ENCODE peak calls at places on chromosomes 1 and 21, in five cellular contexts. Z is GM13976, K is sigmoid colon, E is heart right ventricle, M is tibial nerve. G is an unnamed sample.

GRCh38 chr21:17712887-17713286 is 100.2 kb upstream of the BTG3 start:
- DNase-seq in Z (no peak), K (no peak), E (no peak), M (no peak), G (no peak)

GRCh38 chr1:9960705-9961562 is 17.7 kb downstream of the NMNAT1 start:
- DNase-seq in K (no peak), M (no peak), E (no peak), Z (peak), G (no peak)

GRCh38 chr21:42306366-42307035 is 8.7 kb downstream of the TFF3 start:
- DNase-seq in K (peak), Z (no peak), M (no peak), E (no peak), G (no peak)

GRCh38 chr1:52636701-52637695 is 4.0 kb downstream of the SHISAL2A start:
- DNase-seq in M (no peak), Z (peak), E (no peak), K (no peak), G (no peak)

GRCh38 chr1:235060607-235061470 is 67.8 kb downstream of the TOMM20 start:
- DNase-seq in M (no peak), Z (no peak), E (no peak), K (no peak), G (no peak)

GRCh38 chr1:41314781-41315481 is 46.3 kb upstream of the FOXO6 start:
- DNase-seq in K (no peak), M (no peak), Z (no peak), E (no peak), G (no peak)

GRCh38 chr1:87435484-87435883 is 106.8 kb downstream of the LMO4 start:
- DNase-seq in Z (no peak), M (no peak), K (no peak), E (peak), G (no peak)

GRCh38 chr21:27536319-27536718 is 569.4 kb upstream of the ADAMTS5 start:
- DNase-seq in K (no peak), E (no peak), M (no peak), Z (no peak), G (no peak)

GRCh38 chr1:225921734-225922709 is 2.0 kb downstream of the PYCR2 start:
- DNase-seq in M (no peak), K (no peak), Z (no peak), E (no peak), G (no peak)

GRCh38 chr1:176803042-176803441 is 340.1 kb downstream of the PAPPA2 start:
- DNase-seq in E (no peak), M (no peak), Z (no peak), K (no peak), G (no peak)

GRCh38 chr21:36420571-36421339 is 35.6 kb downstream of the CHAF1B start:
- DNase-seq in Z (no peak), E (no peak), K (no peak), M (no peak), G (no peak)

GRCh38 chr1:17653728-17654351 is 101.3 kb upstream of the ACTL8 start:
- DNase-seq in M (no peak), K (no peak), Z (peak), E (peak), G (no peak)
- TF ChIP-seq CTCF in M (peak), K (peak), Z (peak), E (peak), G (no peak)

DNA sequence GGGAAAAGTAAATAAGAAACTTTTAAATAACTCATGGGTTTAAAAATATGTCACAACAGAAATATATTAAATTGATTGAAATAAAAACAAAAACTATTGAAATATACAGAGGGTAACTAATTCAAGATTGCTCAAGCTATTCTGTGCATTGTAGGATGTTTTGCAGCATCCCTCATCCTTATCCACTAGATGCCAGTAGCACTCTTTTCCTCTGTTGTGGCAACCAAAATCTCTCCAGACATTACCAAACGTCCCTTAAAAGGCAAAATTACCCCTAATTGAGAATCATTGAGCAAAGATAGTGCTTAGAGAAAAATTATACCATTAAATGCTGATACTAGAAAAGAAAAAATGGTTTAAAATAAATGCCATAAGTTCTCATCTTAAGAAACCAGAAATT is 682.6 kb downstream of the RWDD3 start:
- DNase-seq in K (no peak), E (no peak), M (no peak), Z (no peak), G (no peak)
- TF ChIP-seq CTCF in K (peak), E (peak), M (no peak), Z (no peak), G (no peak)

DNA sequence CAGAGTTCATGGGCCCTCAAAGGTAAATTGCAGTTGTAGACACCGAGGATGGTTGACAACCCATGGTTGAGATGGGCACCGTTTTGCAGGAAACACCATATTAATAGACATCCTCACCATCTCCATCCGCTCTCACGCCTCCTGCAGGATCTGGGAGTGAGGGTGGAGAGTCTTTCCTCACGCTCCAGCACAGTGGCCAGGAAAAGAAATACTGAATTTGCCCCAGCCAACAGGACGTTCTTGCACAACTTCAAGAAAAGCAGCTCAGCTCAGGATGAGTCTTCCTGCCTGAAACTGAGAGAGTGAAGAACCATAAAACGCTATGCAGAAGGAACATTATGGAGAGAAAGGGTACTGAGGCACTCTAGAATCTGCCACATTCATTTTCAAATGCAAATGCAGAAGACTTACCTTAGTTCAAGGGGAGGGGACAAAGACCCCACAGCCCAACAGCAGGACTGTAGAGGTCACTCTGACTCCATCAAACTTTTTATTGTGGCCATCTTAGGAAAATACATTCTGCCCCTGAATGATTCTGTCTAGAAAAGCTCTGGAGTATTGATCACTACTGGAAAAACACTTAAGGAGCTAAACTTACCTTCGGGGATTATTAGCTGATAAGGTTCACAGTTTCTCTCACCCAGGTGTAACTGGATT is 9.3 kb downstream of the SLAMF8 start:
- DNase-seq in E (no peak), Z (no peak), K (no peak), M (no peak), G (no peak)
- TF ChIP-seq CTCF in E (peak), Z (no peak), K (no peak), M (no peak), G (no peak)

GRCh38 chr1:198761859-198762616 is 123.2 kb downstream of the PTPRC start:
- DNase-seq in K (no peak), Z (no peak), M (no peak), E (no peak), G (no peak)

GRCh38 chr1:198755715-198756114 is 116.9 kb downstream of the PTPRC start:
- DNase-seq in Z (no peak), E (no peak), M (no peak), K (no peak), G (no peak)

GRCh38 chr1:198754670-198755069 is 115.8 kb downstream of the PTPRC start:
- DNase-seq in K (no peak), Z (no peak), M (no peak), E (no peak), G (no peak)

GRCh38 chr1:198751741-198752140 is 112.9 kb downstream of the PTPRC start:
- DNase-seq in Z (no peak), E (no peak), K (no peak), M (no peak), G (no peak)

GRCh38 chr1:198756470-198756869 is 117.6 kb downstream of the PTPRC start:
- DNase-seq in K (no peak), M (no peak), Z (no peak), E (no peak), G (no peak)
- TF ChIP-seq CTCF in K (peak), M (peak), Z (no peak), E (peak), G (no peak)

GRCh38 chr1:209554761-209555611 is 28.5 kb upstream of the CAMK1G start:
- DNase-seq in M (no peak), K (no peak), E (no peak), Z (no peak), G (no peak)
- TF ChIP-seq CTCF in M (no peak), K (no peak), E (no peak), Z (no peak), G (no peak)

GRCh38 chr1:46446646-46447498 is 42.8 kb upstream of the DMBX1 start:
- DNase-seq in M (peak), K (peak), E (peak), Z (peak), G (peak)

GRCh38 chr1:46447499-46448108 is 42.0 kb upstream of the DMBX1 start:
- DNase-seq in Z (no peak), K (no peak), M (no peak), E (no peak), G (no peak)

GRCh38 chr1:46444466-46444865 is 45.2 kb upstream of the DMBX1 start:
- DNase-seq in E (no peak), M (no peak), K (no peak), Z (no peak), G (no peak)

GRCh38 chr1:46448109-46448911 is 41.3 kb upstream of the DMBX1 start:
- DNase-seq in E (no peak), M (no peak), K (no peak), Z (no peak), G (no peak)

GRCh38 chr1:46445773-46446256 is 43.8 kb upstream of the DMBX1 start:
- DNase-seq in Z (no peak), E (no peak), K (no peak), M (no peak), G (no peak)
- TF ChIP-seq CTCF in Z (no peak), E (no peak), K (no peak), M (no peak), G (no peak)

GRCh38 chr1:15326691-15327530 is 79.9 kb downstream of the FHAD1 start:
- DNase-seq in K (no peak), M (no peak), Z (no peak), E (no peak), G (no peak)

GRCh38 chr1:15323351-15323988 is 76.4 kb downstream of the FHAD1 start:
- DNase-seq in M (peak), K (peak), E (peak), Z (peak), G (peak)

GRCh38 chr1:15323989-15324866 is 77.2 kb downstream of the FHAD1 start:
- DNase-seq in Z (no peak), M (no peak), K (no peak), E (no peak), G (no peak)

GRCh38 chr1:15324867-15325335 is 77.9 kb downstream of the FHAD1 start:
- DNase-seq in Z (no peak), E (no peak), K (no peak), M (no peak), G (no peak)

GRCh38 chr1:15325375-15326085 is 78.5 kb downstream of the FHAD1 start:
- DNase-seq in E (no peak), K (no peak), M (no peak), Z (no peak), G (no peak)
- TF ChIP-seq CTCF in E (no peak), K (no peak), M (no peak), Z (no peak), G (no peak)

GRCh38 chr1:189859385-189859977 is 618.2 kb downstream of the BRINP3 start:
- DNase-seq in Z (peak), E (no peak), M (no peak), K (no peak), G (no peak)
- TF ChIP-seq CTCF in Z (peak), E (peak), M (no peak), K (no peak), G (no peak)